ENCODE peak calls at places on chromosome 1, in five cellular contexts. One of them, this sample, is unnamed.

GRCh38 chr1:33711511-33711910 is 152.4 kb upstream of the HMGB4 start:
- DNase-seq in right atrium auricular region: no peak
- DNase-seq in NCI-H510A treated with DMSO at 0.1 percent for 48 hours: no peak
- DNase-seq in NCI-H2029: no peak
- DNase-seq in GM04504: no peak
- DNase-seq in this sample: no peak

GRCh38 chr1:111148376-111148881 is 8.4 kb downstream of the CEPT1 start:
- DNase-seq in right atrium auricular region: no peak
- DNase-seq in NCI-H510A treated with DMSO at 0.1 percent for 48 hours: no peak
- DNase-seq in NCI-H2029: no peak
- DNase-seq in GM04504: no peak
- DNase-seq in this sample: no peak

GRCh38 chr1:91012196-91012595 is 9.6 kb downstream of the ZNF644 start:
- DNase-seq in right atrium auricular region: no peak
- DNase-seq in NCI-H510A treated with DMSO at 0.1 percent for 48 hours: no peak
- DNase-seq in NCI-H2029: peak
- DNase-seq in GM04504: no peak
- DNase-seq in this sample: no peak

GRCh38 chr1:119686661-119687060 is 25.1 kb upstream of the PHGDH start:
- DNase-seq in right atrium auricular region: no peak
- DNase-seq in NCI-H510A treated with DMSO at 0.1 percent for 48 hours: peak
- DNase-seq in NCI-H2029: no peak
- DNase-seq in GM04504: no peak
- DNase-seq in this sample: peak

GRCh38 chr1:25011966-25012625 is 82.0 kb upstream of the RUNX3 start:
- DNase-seq in right atrium auricular region: no peak
- DNase-seq in NCI-H510A treated with DMSO at 0.1 percent for 48 hours: peak
- DNase-seq in NCI-H2029: peak
- DNase-seq in GM04504: no peak
- DNase-seq in this sample: peak

GRCh38 chr1:154445040-154445472 is 39.9 kb downstream of the IL6R start:
- DNase-seq in right atrium auricular region: no peak
- DNase-seq in NCI-H510A treated with DMSO at 0.1 percent for 48 hours: no peak
- DNase-seq in NCI-H2029: no peak
- DNase-seq in GM04504: no peak
- DNase-seq in this sample: no peak

GRCh38 chr1:66925944-66926343 is 1.2 kb downstream of the MIER1 start:
- DNase-seq in right atrium auricular region: no peak
- DNase-seq in NCI-H510A treated with DMSO at 0.1 percent for 48 hours: peak
- DNase-seq in NCI-H2029: no peak
- DNase-seq in GM04504: no peak
- DNase-seq in this sample: no peak

GRCh38 chr1:37517569-37517968 is 3.0 kb upstream of the MEAF6 start:
- DNase-seq in right atrium auricular region: no peak
- DNase-seq in NCI-H510A treated with DMSO at 0.1 percent for 48 hours: no peak
- DNase-seq in NCI-H2029: no peak
- DNase-seq in GM04504: no peak
- DNase-seq in this sample: no peak

GRCh38 chr1:15702722-15703550 is 18.8 kb downstream of the PLEKHM2 start:
- DNase-seq in right atrium auricular region: no peak
- DNase-seq in NCI-H510A treated with DMSO at 0.1 percent for 48 hours: no peak
- DNase-seq in NCI-H2029: no peak
- DNase-seq in GM04504: no peak
- DNase-seq in this sample: no peak

GRCh38 chr1:7450772-7451171 is 320.3 kb upstream of the VAMP3 start:
- DNase-seq in right atrium auricular region: no peak
- DNase-seq in NCI-H510A treated with DMSO at 0.1 percent for 48 hours: no peak
- DNase-seq in NCI-H2029: no peak
- DNase-seq in GM04504: no peak
- DNase-seq in this sample: no peak

GRCh38 chr1:98661544-98662353 is at the start of gene SNX7:
- DNase-seq in right atrium auricular region: peak
- DNase-seq in NCI-H510A treated with DMSO at 0.1 percent for 48 hours: peak
- DNase-seq in NCI-H2029: peak
- DNase-seq in GM04504: peak
- DNase-seq in this sample: peak

GRCh38 chr1:64965239-64966157 is 851 bp downstream of the JAK1 start:
- DNase-seq in right atrium auricular region: peak
- DNase-seq in NCI-H510A treated with DMSO at 0.1 percent for 48 hours: peak
- DNase-seq in NCI-H2029: peak
- DNase-seq in GM04504: no peak
- DNase-seq in this sample: no peak

GRCh38 chr1:183693521-183693920 is 40.4 kb upstream of the APOBEC4 start:
- DNase-seq in right atrium auricular region: no peak
- DNase-seq in NCI-H510A treated with DMSO at 0.1 percent for 48 hours: no peak
- DNase-seq in NCI-H2029: no peak
- DNase-seq in GM04504: no peak
- DNase-seq in this sample: no peak

GRCh38 chr1:209583408-209583807 is at the start of gene CAMK1G:
- DNase-seq in right atrium auricular region: no peak
- DNase-seq in NCI-H510A treated with DMSO at 0.1 percent for 48 hours: no peak
- DNase-seq in NCI-H2029: no peak
- DNase-seq in GM04504: peak
- DNase-seq in this sample: no peak

GRCh38 chr1:150578278-150579109 is 916 bp downstream of the MCL1 start:
- DNase-seq in right atrium auricular region: no peak
- DNase-seq in NCI-H510A treated with DMSO at 0.1 percent for 48 hours: no peak
- DNase-seq in NCI-H2029: peak
- DNase-seq in GM04504: peak
- DNase-seq in this sample: peak

This sample was measured in DMS153.